ENCODE peak calls at places on chromosomes 12 and 14, in four cellular contexts. One of them, this sample, is unnamed.

GRCh38 chr14:71076472-71076871 is 169.2 kb downstream of the PCNX1 start:
- DNase-seq in H1: no peak
- DNase-seq in GM12878: no peak
- DNase-seq in K562: no peak
- DNase-seq in this sample: no peak

GRCh38 chr14:68286667-68287066 is 467.1 kb downstream of the RAD51B start:
- DNase-seq in H1: no peak
- DNase-seq in K562: no peak
- DNase-seq in GM12878: no peak
- DNase-seq in this sample: no peak

GRCh38 chr14:92391746-92392145 is 68.8 kb downstream of the SLC24A4 start:
- DNase-seq in K562: no peak
- DNase-seq in GM12878: no peak
- DNase-seq in H1: no peak
- DNase-seq in this sample: no peak

GRCh38 chr12:116950628-116951325 is 40.0 kb downstream of the FBXW8 start:
- DNase-seq in K562: no peak
- DNase-seq in GM12878: no peak
- DNase-seq in H1: no peak
- DNase-seq in this sample: peak; percentile 30

GRCh38 chr12:47651368-47652254 is 54.2 kb downstream of the RPAP3 start:
- DNase-seq in GM12878: peak; percentile 23
- DNase-seq in H1: no peak
- DNase-seq in K562: peak; percentile 23
- DNase-seq in this sample: peak; percentile 54

GRCh38 chr12:95590775-95591174 is 39.5 kb upstream of the USP44 start:
- DNase-seq in K562: no peak
- DNase-seq in H1: no peak
- DNase-seq in GM12878: no peak
- DNase-seq in this sample: no peak

GRCh38 chr12:77537648-77538047 is 293.0 kb upstream of the NAV3 start:
- DNase-seq in H1: no peak
- DNase-seq in K562: no peak
- DNase-seq in GM12878: no peak
- DNase-seq in this sample: no peak

GRCh38 chr12:96720363-96720705 is 186.7 kb upstream of the NEDD1 start:
- DNase-seq in H1: no peak
- DNase-seq in GM12878: no peak
- DNase-seq in K562: no peak
- DNase-seq in this sample: no peak

GRCh38 chr12:49357099-49357678 is 10.1 kb upstream of the SPATS2 start:
- DNase-seq in K562: no peak
- DNase-seq in H1: no peak
- DNase-seq in GM12878: no peak
- DNase-seq in this sample: peak; percentile 29

GRCh38 chr12:10247659-10248058 is 35.0 kb downstream of the GABARAPL1 start:
- DNase-seq in GM12878: no peak
- DNase-seq in K562: no peak
- DNase-seq in H1: no peak
- DNase-seq in this sample: no peak

GRCh38 chr12:116736962-116737773 is 701 bp downstream of the SPRING1 start:
- DNase-seq in GM12878: no peak
- DNase-seq in H1: no peak
- DNase-seq in K562: peak; percentile 39
- DNase-seq in this sample: peak; percentile 50

GRCh38 chr12:23657598-23657997 is 291.9 kb downstream of the SOX5 start:
- DNase-seq in GM12878: no peak
- DNase-seq in K562: no peak
- DNase-seq in H1: no peak
- DNase-seq in this sample: no peak

GRCh38 chr14:90058876-90059458 is 2.8 kb upstream of the KCNK13 start:
- DNase-seq in K562: no peak
- DNase-seq in GM12878: no peak
- DNase-seq in H1: no peak
- DNase-seq in this sample: no peak

GRCh38 chr14:90060965-90061848 is 587 bp upstream of the KCNK13 start:
- DNase-seq in GM12878: no peak
- DNase-seq in K562: no peak
- DNase-seq in H1: no peak
- DNase-seq in this sample: peak; percentile 65

GRCh38 chr14:90062852-90063539 is 1.2 kb downstream of the KCNK13 start:
- DNase-seq in K562: no peak
- DNase-seq in GM12878: no peak
- DNase-seq in H1: no peak
- DNase-seq in this sample: no peak

GRCh38 chr14:90061849-90062794 is at the start of gene KCNK13:
- DNase-seq in GM12878: no peak
- DNase-seq in H1: no peak
- DNase-seq in K562: no peak
- DNase-seq in this sample: peak; percentile 74

DNA sequence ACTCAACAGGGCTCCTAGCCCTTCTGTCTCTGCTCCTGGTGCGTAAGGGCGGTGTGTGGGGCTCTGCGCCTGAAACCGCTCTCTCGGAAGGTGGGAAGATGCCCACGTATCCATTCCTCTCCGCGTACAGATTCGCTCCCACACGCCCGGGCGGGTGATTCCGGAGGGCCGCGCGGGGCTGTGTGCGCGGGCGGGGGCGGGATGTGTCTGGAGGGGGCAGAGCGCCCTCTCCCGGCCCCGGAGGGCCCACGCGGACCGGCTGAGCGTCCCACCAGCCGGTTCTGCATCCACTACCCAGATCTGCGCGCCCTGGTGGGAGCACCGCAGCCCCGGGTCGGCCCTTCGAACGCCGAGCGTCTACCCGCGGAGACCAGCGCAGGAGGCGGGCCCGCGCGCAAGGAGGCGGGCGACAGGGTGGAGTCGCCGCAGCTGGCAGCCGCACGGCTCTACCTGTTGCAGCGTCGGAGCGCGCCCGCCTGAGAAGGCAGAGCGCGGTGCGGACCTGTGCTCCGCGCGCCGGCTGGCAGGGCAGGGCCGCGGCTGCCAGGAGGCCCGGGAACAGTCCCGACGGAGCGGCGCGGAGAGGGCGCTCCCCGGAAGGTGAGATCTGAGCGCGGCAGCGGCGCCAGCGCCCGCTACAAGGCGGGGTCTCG is 1.4 kb upstream of the KCNK13 start:
- DNase-seq in H1: peak; percentile 44
- DNase-seq in GM12878: no peak
- DNase-seq in K562: peak; percentile 78
- DNase-seq in this sample: peak; percentile 92
- H2AFZ ChIP-seq in H1: peak overlapping the region; percentile 85
- H2AFZ ChIP-seq in GM12878: peak overlapping the region; percentile 42
- H2AFZ ChIP-seq in K562: peak overlapping the region; percentile 80
- H2AFZ ChIP-seq in this sample: peak overlapping the region; percentile 60

GRCh38 chr12:46160081-46160980 is 108.5 kb downstream of the SLC38A1 start:
- DNase-seq in GM12878: no peak
- DNase-seq in H1: no peak
- DNase-seq in K562: no peak
- DNase-seq in this sample: peak; percentile 34
- TF ChIP-seq NRF1 in GM12878: no peak
- TF ChIP-seq NRF1 in H1: no peak
- TF ChIP-seq NRF1 in K562: no peak
- TF ChIP-seq NRF1 in this sample: no peak

GRCh38 chr12:25436206-25436912 is 116.7 kb downstream of the LMNTD1 start:
- DNase-seq in K562: peak; percentile 60
- DNase-seq in H1: no peak
- DNase-seq in GM12878: peak; percentile 20
- DNase-seq in this sample: peak; percentile 64
- H2AFZ ChIP-seq in K562: peak overlapping the region; percentile 64
- H2AFZ ChIP-seq in H1: peak overlapping the region; percentile 99
- H2AFZ ChIP-seq in GM12878: peak overlapping the region; percentile 53
- H2AFZ ChIP-seq in this sample: peak overlapping the region; percentile 88

DNA sequence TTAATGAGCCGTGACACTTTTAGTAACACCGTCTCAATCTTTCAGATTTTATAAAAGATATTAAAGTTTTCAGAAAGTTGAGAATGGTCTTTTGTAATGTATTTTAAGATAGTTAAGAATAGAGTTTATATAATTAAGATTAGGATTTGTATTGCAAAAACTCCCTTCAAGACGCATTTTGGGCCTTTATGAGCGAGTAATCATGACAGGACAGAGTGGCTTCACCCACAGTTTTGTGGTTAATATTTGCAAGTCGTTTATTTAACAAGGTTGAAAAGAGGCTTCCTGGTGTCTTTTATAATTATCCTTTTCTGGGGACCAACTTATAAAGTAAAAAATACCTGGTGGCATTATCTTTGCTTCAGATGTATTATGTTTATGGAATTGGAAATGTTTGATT is 44.0 kb downstream of the TRAF3 start:
- DNase-seq in K562: no peak
- DNase-seq in H1: no peak
- DNase-seq in GM12878: no peak
- DNase-seq in this sample: no peak
- TF ChIP-seq NRF1 in K562: no peak
- TF ChIP-seq NRF1 in H1: no peak
- TF ChIP-seq NRF1 in GM12878: no peak
- TF ChIP-seq NRF1 in this sample: no peak

GRCh38 chr14:61663312-61663974 is 31.9 kb upstream of the HIF1A start:
- DNase-seq in GM12878: peak; percentile 49
- DNase-seq in H1: no peak
- DNase-seq in K562: no peak
- DNase-seq in this sample: no peak

GRCh38 chr14:61662001-61662400 is 33.3 kb upstream of the HIF1A start:
- DNase-seq in H1: no peak
- DNase-seq in K562: no peak
- DNase-seq in GM12878: no peak
- DNase-seq in this sample: no peak

GRCh38 chr14:61659582-61659981 is 35.7 kb upstream of the HIF1A start:
- DNase-seq in GM12878: no peak
- DNase-seq in H1: no peak
- DNase-seq in K562: no peak
- DNase-seq in this sample: no peak

GRCh38 chr14:61662437-61663311 is 32.6 kb upstream of the HIF1A start:
- DNase-seq in H1: no peak
- DNase-seq in K562: peak; percentile 10
- DNase-seq in GM12878: peak; percentile 100
- DNase-seq in this sample: peak; percentile 19

GRCh38 chr14:61661471-61661988 is 33.8 kb upstream of the HIF1A start:
- DNase-seq in K562: no peak
- DNase-seq in H1: no peak
- DNase-seq in GM12878: peak; percentile 69
- DNase-seq in this sample: no peak
- H2AFZ ChIP-seq in K562: no peak overlapping the region
- H2AFZ ChIP-seq in H1: no peak overlapping the region
- H2AFZ ChIP-seq in GM12878: no peak overlapping the region
- H2AFZ ChIP-seq in this sample: peak overlapping the region; percentile 61

GRCh38 chr12:1877169-1877878 is 41.1 kb downstream of the CACNA2D4 start:
- DNase-seq in GM12878: no peak
- DNase-seq in H1: no peak
- DNase-seq in K562: no peak
- DNase-seq in this sample: no peak
- TF ChIP-seq NRF1 in GM12878: no peak
- TF ChIP-seq NRF1 in H1: no peak
- TF ChIP-seq NRF1 in K562: no peak
- TF ChIP-seq NRF1 in this sample: no peak

DNA sequence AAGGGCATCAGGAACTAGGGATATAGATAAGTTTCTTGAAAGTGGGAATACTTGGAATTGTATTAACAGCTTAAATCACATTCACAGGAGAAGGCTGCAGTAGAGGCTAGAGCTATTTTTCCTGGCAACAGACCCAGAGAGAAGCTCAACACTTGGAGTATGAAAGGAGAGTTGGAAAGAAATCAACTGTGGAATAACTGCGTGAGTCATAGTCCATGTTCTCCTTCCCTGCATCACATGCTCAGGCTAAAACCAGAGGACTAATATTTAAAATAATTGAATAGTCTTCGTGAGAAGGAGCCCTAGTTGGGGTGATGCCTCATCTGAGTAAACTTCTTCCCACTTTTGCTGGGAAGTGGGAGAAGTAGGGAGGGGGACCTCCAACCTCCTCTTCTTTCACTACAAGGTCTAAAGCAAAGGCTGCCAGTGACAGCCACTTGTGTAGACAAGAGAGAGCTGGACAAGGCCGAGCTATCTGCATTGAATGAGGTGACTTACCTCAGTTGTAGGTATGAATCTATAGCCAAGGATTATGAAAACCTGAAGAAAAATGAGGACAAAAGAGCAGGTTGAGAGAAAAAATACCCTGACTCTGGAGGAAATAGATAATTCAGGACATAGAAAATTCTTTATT is 32.7 kb downstream of the DYRK2 start:
- DNase-seq in H1: no peak
- DNase-seq in K562: no peak
- DNase-seq in GM12878: no peak
- DNase-seq in this sample: no peak
- H2AFZ ChIP-seq in H1: no peak overlapping the region
- H2AFZ ChIP-seq in K562: no peak overlapping the region
- H2AFZ ChIP-seq in GM12878: no peak overlapping the region
- H2AFZ ChIP-seq in this sample: peak overlapping the region; percentile 54

DNA sequence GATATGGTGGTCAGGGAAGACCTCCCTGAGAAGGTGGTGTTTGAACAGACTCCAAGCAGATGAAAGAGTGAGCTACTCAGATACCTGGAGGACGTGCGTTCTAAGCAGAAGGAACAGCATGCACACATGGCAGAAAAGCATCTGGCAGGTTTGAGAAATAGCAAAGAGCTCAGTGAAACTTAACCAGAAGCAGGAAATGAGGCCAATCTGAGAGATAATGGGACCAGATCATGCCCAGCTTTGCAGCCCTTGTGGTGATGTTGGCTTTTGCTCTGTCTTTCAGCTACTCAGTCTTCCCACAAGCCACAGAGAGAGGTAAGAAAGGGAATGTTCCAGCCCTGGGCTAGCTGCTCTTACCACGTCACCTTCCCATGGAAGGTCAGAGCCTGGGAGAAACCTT is 176.3 kb upstream of the GSC start:
- DNase-seq in H1: no peak
- DNase-seq in K562: no peak
- DNase-seq in GM12878: no peak
- DNase-seq in this sample: no peak
- TF ChIP-seq NRF1 in H1: no peak
- TF ChIP-seq NRF1 in K562: no peak
- TF ChIP-seq NRF1 in GM12878: no peak
- TF ChIP-seq NRF1 in this sample: no peak

GRCh38 chr14:36022765-36023415 is 153.6 kb downstream of the PTCSC3 start:
- DNase-seq in H1: no peak
- DNase-seq in K562: no peak
- DNase-seq in GM12878: no peak
- DNase-seq in this sample: no peak
- H2AFZ ChIP-seq in H1: no peak overlapping the region
- H2AFZ ChIP-seq in K562: no peak overlapping the region
- H2AFZ ChIP-seq in GM12878: peak overlapping the region; percentile 13
- H2AFZ ChIP-seq in this sample: no peak overlapping the region

GRCh38 chr12:101696477-101697196 is 803 bp upstream of the CHPT1 start:
- DNase-seq in GM12878: no peak
- DNase-seq in K562: peak; percentile 86
- DNase-seq in H1: no peak
- DNase-seq in this sample: peak; percentile 48
- TF ChIP-seq NRF1 in GM12878: no peak
- TF ChIP-seq NRF1 in K562: peak; percentile 31
- TF ChIP-seq NRF1 in H1: no peak
- TF ChIP-seq NRF1 in this sample: no peak

This sample was measured in SK-N-SH.